ENCODE peak calls at places on chromosomes 3 and 15, in seven cellular contexts. One of them, this sample, is unnamed.

GRCh38 chr3:53005338-53005737 is 40.5 kb downstream of the SFMBT1 start:
- DNase-seq in heart left ventricle: no peak
- DNase-seq in H1: no peak
- DNase-seq in transverse colon: no peak
- DNase-seq in naive thymus-derived CD4-positive, alpha-beta T cell: no peak
- DNase-seq in mesenchymal stem cell: no peak
- DNase-seq in adrenal gland: no peak
- DNase-seq in this sample: no peak

GRCh38 chr15:70342554-70343548 is 245.1 kb upstream of the TLE3 start:
- DNase-seq in heart left ventricle: no peak
- DNase-seq in H1: no peak
- DNase-seq in transverse colon: no peak
- DNase-seq in naive thymus-derived CD4-positive, alpha-beta T cell: no peak
- DNase-seq in mesenchymal stem cell: no peak
- DNase-seq in adrenal gland: peak; percentile 61
- DNase-seq in this sample: no peak

GRCh38 chr3:107650788-107651187 is 128.0 kb downstream of the BBX start:
- DNase-seq in heart left ventricle: no peak
- DNase-seq in H1: no peak
- DNase-seq in transverse colon: no peak
- DNase-seq in naive thymus-derived CD4-positive, alpha-beta T cell: no peak
- DNase-seq in mesenchymal stem cell: no peak
- DNase-seq in adrenal gland: no peak
- DNase-seq in this sample: no peak

GRCh38 chr15:67444100-67444499 is 76.8 kb upstream of the C15orf61 start:
- DNase-seq in heart left ventricle: no peak
- DNase-seq in H1: no peak
- DNase-seq in transverse colon: no peak
- DNase-seq in naive thymus-derived CD4-positive, alpha-beta T cell: no peak
- DNase-seq in mesenchymal stem cell: no peak
- DNase-seq in adrenal gland: no peak
- DNase-seq in this sample: no peak

GRCh38 chr3:196149375-196149774 is 61.8 kb downstream of the ZDHHC19 start:
- DNase-seq in heart left ventricle: no peak
- DNase-seq in H1: no peak
- DNase-seq in transverse colon: no peak
- DNase-seq in naive thymus-derived CD4-positive, alpha-beta T cell: no peak
- DNase-seq in mesenchymal stem cell: no peak
- DNase-seq in adrenal gland: no peak
- DNase-seq in this sample: no peak

GRCh38 chr3:54968546-54969172 is 40.8 kb upstream of the LRTM1 start:
- DNase-seq in heart left ventricle: no peak
- DNase-seq in H1: no peak
- DNase-seq in transverse colon: no peak
- DNase-seq in naive thymus-derived CD4-positive, alpha-beta T cell: no peak
- DNase-seq in mesenchymal stem cell: peak; percentile 32
- DNase-seq in adrenal gland: no peak
- DNase-seq in this sample: peak; percentile 97

GRCh38 chr15:78995921-78996780 is 51.3 kb upstream of the CTSH start:
- DNase-seq in heart left ventricle: no peak
- DNase-seq in H1: no peak
- DNase-seq in transverse colon: no peak
- DNase-seq in naive thymus-derived CD4-positive, alpha-beta T cell: no peak
- DNase-seq in mesenchymal stem cell: no peak
- DNase-seq in adrenal gland: no peak
- DNase-seq in this sample: no peak

GRCh38 chr15:41494922-41495735 is 1.5 kb downstream of the ITPKA start:
- DNase-seq in heart left ventricle: no peak
- DNase-seq in H1: no peak
- DNase-seq in transverse colon: no peak
- DNase-seq in naive thymus-derived CD4-positive, alpha-beta T cell: peak; percentile 46
- DNase-seq in mesenchymal stem cell: peak; percentile 37
- DNase-seq in adrenal gland: no peak
- DNase-seq in this sample: no peak

GRCh38 chr3:99579246-99579645 is 59.1 kb upstream of the COL8A1 start:
- DNase-seq in heart left ventricle: no peak
- DNase-seq in H1: no peak
- DNase-seq in transverse colon: no peak
- DNase-seq in naive thymus-derived CD4-positive, alpha-beta T cell: no peak
- DNase-seq in mesenchymal stem cell: peak; percentile 67
- DNase-seq in adrenal gland: no peak
- DNase-seq in this sample: peak; percentile 92

GRCh38 chr3:71245052-71245488 is 338.5 kb downstream of the FOXP1 start:
- DNase-seq in heart left ventricle: no peak
- DNase-seq in H1: no peak
- DNase-seq in transverse colon: peak; percentile 24
- DNase-seq in naive thymus-derived CD4-positive, alpha-beta T cell: no peak
- DNase-seq in mesenchymal stem cell: peak; percentile 84
- DNase-seq in adrenal gland: no peak
- DNase-seq in this sample: no peak

GRCh38 chr15:92605225-92605944 is 50.2 kb downstream of the FAM174B start:
- DNase-seq in heart left ventricle: no peak
- DNase-seq in H1: no peak
- DNase-seq in transverse colon: no peak
- DNase-seq in naive thymus-derived CD4-positive, alpha-beta T cell: no peak
- DNase-seq in mesenchymal stem cell: no peak
- DNase-seq in adrenal gland: no peak
- DNase-seq in this sample: no peak

GRCh38 chr3:21846976-21847375 is 96.0 kb upstream of the ZNF385D start:
- DNase-seq in heart left ventricle: no peak
- DNase-seq in H1: no peak
- DNase-seq in transverse colon: no peak
- DNase-seq in naive thymus-derived CD4-positive, alpha-beta T cell: no peak
- DNase-seq in mesenchymal stem cell: no peak
- DNase-seq in adrenal gland: no peak
- DNase-seq in this sample: peak; percentile 14

GRCh38 chr3:124467980-124468902 is 262.0 kb upstream of the UMPS start:
- DNase-seq in heart left ventricle: peak; percentile 15
- DNase-seq in H1: peak; percentile 50
- DNase-seq in transverse colon: peak; percentile 41
- DNase-seq in naive thymus-derived CD4-positive, alpha-beta T cell: no peak
- DNase-seq in mesenchymal stem cell: peak; percentile 56
- DNase-seq in adrenal gland: peak; percentile 65
- DNase-seq in this sample: peak; percentile 10

GRCh38 chr3:155917781-155918180 is 47.3 kb downstream of the GMPS start:
- DNase-seq in heart left ventricle: no peak
- DNase-seq in H1: no peak
- DNase-seq in transverse colon: no peak
- DNase-seq in naive thymus-derived CD4-positive, alpha-beta T cell: no peak
- DNase-seq in mesenchymal stem cell: no peak
- DNase-seq in adrenal gland: no peak
- DNase-seq in this sample: no peak

GRCh38 chr3:171168086-171168485 is 141.6 kb upstream of the SLC2A2 start:
- DNase-seq in heart left ventricle: no peak
- DNase-seq in H1: no peak
- DNase-seq in transverse colon: no peak
- DNase-seq in naive thymus-derived CD4-positive, alpha-beta T cell: no peak
- DNase-seq in mesenchymal stem cell: peak; percentile 31
- DNase-seq in adrenal gland: peak; percentile 83
- DNase-seq in this sample: peak; percentile 79

GRCh38 chr3:139577899-139578298 is 38.4 kb upstream of the RBP1 start:
- DNase-seq in heart left ventricle: no peak
- DNase-seq in H1: no peak
- DNase-seq in transverse colon: no peak
- DNase-seq in naive thymus-derived CD4-positive, alpha-beta T cell: no peak
- DNase-seq in mesenchymal stem cell: no peak
- DNase-seq in adrenal gland: no peak
- DNase-seq in this sample: no peak

GRCh38 chr3:56772926-56773587 is 28.7 kb downstream of the ARHGEF3 start:
- DNase-seq in heart left ventricle: no peak
- DNase-seq in H1: no peak
- DNase-seq in transverse colon: no peak
- DNase-seq in naive thymus-derived CD4-positive, alpha-beta T cell: no peak
- DNase-seq in mesenchymal stem cell: no peak
- DNase-seq in adrenal gland: no peak
- DNase-seq in this sample: no peak

GRCh38 chr15:40130799-40131502 is 22.3 kb upstream of the BMF start:
- DNase-seq in heart left ventricle: no peak
- DNase-seq in H1: no peak
- DNase-seq in transverse colon: no peak
- DNase-seq in naive thymus-derived CD4-positive, alpha-beta T cell: no peak
- DNase-seq in mesenchymal stem cell: no peak
- DNase-seq in adrenal gland: peak; percentile 15
- DNase-seq in this sample: no peak

GRCh38 chr3:189710620-189711388 is 79.6 kb downstream of the TP63 start:
- DNase-seq in heart left ventricle: peak; percentile 56
- DNase-seq in H1: peak; percentile 25
- DNase-seq in transverse colon: peak; percentile 17
- DNase-seq in naive thymus-derived CD4-positive, alpha-beta T cell: no peak
- DNase-seq in mesenchymal stem cell: peak; percentile 95
- DNase-seq in adrenal gland: peak; percentile 69
- DNase-seq in this sample: peak; percentile 99

GRCh38 chr15:101615414-101615985 is 36.7 kb downstream of the TM2D3 start:
- DNase-seq in heart left ventricle: no peak
- DNase-seq in H1: no peak
- DNase-seq in transverse colon: no peak
- DNase-seq in naive thymus-derived CD4-positive, alpha-beta T cell: no peak
- DNase-seq in mesenchymal stem cell: no peak
- DNase-seq in adrenal gland: peak; percentile 67
- DNase-seq in this sample: no peak
- H3K4me1 ChIP-seq in heart left ventricle: peaks cover 40% of the 10 kb centered on the region
- H3K4me1 ChIP-seq in H1: peaks cover 16% of the 10 kb centered on the region
- H3K4me1 ChIP-seq in transverse colon: peaks cover 2% of the 10 kb centered on the region
- H3K4me1 ChIP-seq in naive thymus-derived CD4-positive, alpha-beta T cell: no peaks in the 10 kb centered on the region
- H3K4me1 ChIP-seq in mesenchymal stem cell: peaks cover 10% of the 10 kb centered on the region
- H3K4me1 ChIP-seq in adrenal gland: peaks cover 7% of the 10 kb centered on the region
- H3K4me1 ChIP-seq in this sample: peaks cover 12% of the 10 kb centered on the region

DNA sequence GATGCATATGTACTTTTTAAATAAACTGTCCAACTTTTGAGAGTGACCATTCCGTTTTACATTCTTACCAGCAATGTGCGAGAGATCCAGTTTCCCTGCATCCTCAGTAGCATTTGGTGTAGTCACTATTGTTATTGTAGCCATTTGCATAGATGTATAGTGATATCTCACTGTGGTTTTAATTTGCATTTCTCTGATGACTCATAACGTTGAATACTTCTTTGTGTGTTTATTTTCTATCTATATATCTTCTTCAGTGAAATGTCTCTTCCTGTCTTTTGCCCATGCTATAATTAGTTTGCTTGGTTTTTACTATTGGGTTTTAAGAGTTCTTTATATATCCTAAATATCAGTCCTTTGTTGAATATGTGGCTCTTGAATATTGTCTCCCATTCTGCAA is 255.7 kb upstream of the GRM7 start:
- DNase-seq in heart left ventricle: no peak
- DNase-seq in H1: no peak
- DNase-seq in transverse colon: no peak
- DNase-seq in naive thymus-derived CD4-positive, alpha-beta T cell: no peak
- DNase-seq in mesenchymal stem cell: no peak
- DNase-seq in adrenal gland: no peak
- DNase-seq in this sample: peak; percentile 39
- H3K9me3 ChIP-seq in heart left ventricle: no peaks in the 10 kb centered on the region
- H3K9me3 ChIP-seq in H1: no peaks in the 10 kb centered on the region
- H3K9me3 ChIP-seq in transverse colon: no peaks in the 10 kb centered on the region
- H3K9me3 ChIP-seq in naive thymus-derived CD4-positive, alpha-beta T cell: no peaks in the 10 kb centered on the region
- H3K9me3 ChIP-seq in mesenchymal stem cell: peaks cover 23% of the 10 kb centered on the region
- H3K9me3 ChIP-seq in adrenal gland: no peaks in the 10 kb centered on the region
- H3K9me3 ChIP-seq in this sample: no peaks in the 10 kb centered on the region

GRCh38 chr15:52180196-52180835 is 10.9 kb downstream of the GNB5 start:
- DNase-seq in heart left ventricle: no peak
- DNase-seq in H1: no peak
- DNase-seq in transverse colon: peak; percentile 42
- DNase-seq in naive thymus-derived CD4-positive, alpha-beta T cell: peak; percentile 77
- DNase-seq in mesenchymal stem cell: no peak
- DNase-seq in adrenal gland: no peak
- DNase-seq in this sample: no peak

GRCh38 chr15:52180851-52181450 is 10.2 kb downstream of the GNB5 start:
- DNase-seq in heart left ventricle: no peak
- DNase-seq in H1: no peak
- DNase-seq in transverse colon: no peak
- DNase-seq in naive thymus-derived CD4-positive, alpha-beta T cell: no peak
- DNase-seq in mesenchymal stem cell: no peak
- DNase-seq in adrenal gland: no peak
- DNase-seq in this sample: no peak

GRCh38 chr15:52179278-52180195 is 11.7 kb downstream of the GNB5 start:
- DNase-seq in heart left ventricle: peak; percentile 76
- DNase-seq in H1: peak; percentile 56
- DNase-seq in transverse colon: peak; percentile 90
- DNase-seq in naive thymus-derived CD4-positive, alpha-beta T cell: peak; percentile 91
- DNase-seq in mesenchymal stem cell: peak; percentile 77
- DNase-seq in adrenal gland: peak; percentile 91
- DNase-seq in this sample: peak; percentile 59

GRCh38 chr15:52181938-52182780 is 9.0 kb downstream of the GNB5 start:
- DNase-seq in heart left ventricle: no peak
- DNase-seq in H1: no peak
- DNase-seq in transverse colon: no peak
- DNase-seq in naive thymus-derived CD4-positive, alpha-beta T cell: no peak
- DNase-seq in mesenchymal stem cell: no peak
- DNase-seq in adrenal gland: no peak
- DNase-seq in this sample: no peak

DNA sequence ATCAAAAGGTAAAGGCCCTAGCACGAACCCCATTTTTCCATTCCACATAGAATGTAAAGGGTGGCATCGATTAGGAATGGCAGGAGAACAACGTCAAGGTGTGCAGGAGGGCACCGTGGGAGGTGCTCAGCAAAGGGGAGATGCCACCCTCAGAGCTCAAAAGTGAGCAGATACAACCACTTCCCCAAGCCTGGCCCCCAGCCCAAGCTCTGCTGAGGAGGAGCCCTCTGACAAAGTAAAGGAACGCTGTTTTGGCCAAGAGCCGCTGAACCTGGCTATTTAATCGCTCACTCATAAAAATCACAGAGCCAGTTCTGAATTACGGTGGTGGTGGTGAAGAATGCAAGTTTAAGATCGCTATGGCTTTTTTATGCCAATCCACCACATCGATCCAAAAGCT is 12.4 kb downstream of the GNB5 start:
- DNase-seq in heart left ventricle: no peak
- DNase-seq in H1: no peak
- DNase-seq in transverse colon: peak; percentile 16
- DNase-seq in naive thymus-derived CD4-positive, alpha-beta T cell: no peak
- DNase-seq in mesenchymal stem cell: no peak
- DNase-seq in adrenal gland: no peak
- DNase-seq in this sample: no peak
- H3K4me1 ChIP-seq in heart left ventricle: peaks cover 5% of the 10 kb centered on the region
- H3K4me1 ChIP-seq in H1: peaks cover 5% of the 10 kb centered on the region
- H3K4me1 ChIP-seq in transverse colon: no peaks in the 10 kb centered on the region
- H3K4me1 ChIP-seq in naive thymus-derived CD4-positive, alpha-beta T cell: peaks cover 20% of the 10 kb centered on the region
- H3K4me1 ChIP-seq in mesenchymal stem cell: peaks cover 3% of the 10 kb centered on the region
- H3K4me1 ChIP-seq in adrenal gland: no peaks in the 10 kb centered on the region
- H3K4me1 ChIP-seq in this sample: peaks cover 7% of the 10 kb centered on the region

DNA sequence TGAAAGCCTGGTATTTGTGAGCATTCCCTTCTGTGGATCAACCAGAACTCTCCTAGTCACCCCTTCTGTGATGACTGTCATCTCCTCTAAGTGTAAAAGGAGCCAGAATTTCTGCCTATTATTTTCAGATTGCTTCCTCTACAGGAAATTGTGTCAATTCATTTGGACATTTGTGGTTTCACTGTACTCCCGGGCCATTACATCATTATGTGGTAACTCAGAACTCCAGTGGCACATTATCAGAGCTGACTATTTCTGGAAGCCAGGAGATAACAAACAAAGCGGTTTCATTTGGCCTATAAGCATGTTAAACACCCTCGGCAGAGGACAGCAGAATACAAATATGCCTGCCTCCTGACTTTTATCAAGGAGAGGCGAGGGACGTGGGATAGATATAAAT is 193.6 kb upstream of the SEMA6D start:
- DNase-seq in heart left ventricle: no peak
- DNase-seq in H1: no peak
- DNase-seq in transverse colon: no peak
- DNase-seq in naive thymus-derived CD4-positive, alpha-beta T cell: no peak
- DNase-seq in mesenchymal stem cell: peak; percentile 87
- DNase-seq in adrenal gland: no peak
- DNase-seq in this sample: peak; percentile 77
- H3K9me3 ChIP-seq in heart left ventricle: no peaks in the 10 kb centered on the region
- H3K9me3 ChIP-seq in H1: no peaks in the 10 kb centered on the region
- H3K9me3 ChIP-seq in transverse colon: no peaks in the 10 kb centered on the region
- H3K9me3 ChIP-seq in naive thymus-derived CD4-positive, alpha-beta T cell: no peaks in the 10 kb centered on the region
- H3K9me3 ChIP-seq in mesenchymal stem cell: no peaks in the 10 kb centered on the region
- H3K9me3 ChIP-seq in adrenal gland: no peaks in the 10 kb centered on the region
- H3K9me3 ChIP-seq in this sample: no peaks in the 10 kb centered on the region

This sample was measured in astrocyte.